ENCODE peak calls at places on chromosomes 11 and 22, in five cellular contexts. Z, F, U, Q and M are unnamed samples.

GRCh38 chr11:68142028-68142412 is 20.8 kb upstream of the CHKA start:
- DNase-seq in U (peak), Q (no peak), F (no peak), Z (no peak), M (no peak)

GRCh38 chr11:65316979-65317786 is 2.5 kb downstream of the CDC42EP2 start:
- DNase-seq in U (no peak), Z (no peak), Q (no peak), F (no peak), M (no peak)

GRCh38 chr22:43796567-43796966 is 15.5 kb downstream of the EFCAB6 start:
- DNase-seq in F (peak), Z (peak), Q (no peak), U (no peak), M (no peak)

GRCh38 chr11:68542617-68543016 is 82.1 kb downstream of the PPP6R3 start:
- DNase-seq in F (no peak), U (no peak), Z (no peak), Q (no peak), M (no peak)

GRCh38 chr11:65653229-65654225 is 9.2 kb downstream of the RELA start:
- DNase-seq in F (no peak), Z (no peak), U (no peak), Q (no peak), M (no peak)

GRCh38 chr11:61793084-61793828 is 545 bp downstream of the FEN1 start:
- DNase-seq in Q (no peak), U (no peak), F (no peak), Z (no peak), M (no peak)

GRCh38 chr22:43736651-43737050 is 75.5 kb downstream of the EFCAB6 start:
- DNase-seq in Z (no peak), Q (no peak), U (no peak), F (no peak), M (no peak)

GRCh38 chr11:13277719-13278619 is at the start of gene BMAL1:
- DNase-seq in F (no peak), Z (peak), Q (peak), U (peak), M (no peak)

GRCh38 chr11:95138448-95138847 is 48.8 kb downstream of the ENDOD1 start:
- DNase-seq in Q (no peak), Z (no peak), U (no peak), F (peak), M (no peak)

GRCh38 chr11:96144553-96144952 is 198.4 kb downstream of the MAML2 start:
- DNase-seq in Z (no peak), Q (no peak), U (no peak), F (no peak), M (no peak)

GRCh38 chr11:85941380-85941973 is 86.3 kb downstream of the CCDC83 start:
- DNase-seq in Z (peak), Q (no peak), F (peak), U (no peak), M (no peak)

GRCh38 chr11:93133710-93134109 is 64.1 kb downstream of the SLC36A4 start:
- DNase-seq in Q (no peak), Z (no peak), U (no peak), F (no peak), M (no peak)

GRCh38 chr11:126654886-126655806 is 299.7 kb downstream of the ST3GAL4 start:
- DNase-seq in F (no peak), Q (no peak), Z (no peak), U (no peak), M (no peak)

GRCh38 chr22:19641254-19641982 is 72.9 kb upstream of the SEPTIN5 start:
- DNase-seq in Z (no peak), U (no peak), Q (no peak), F (peak), M (no peak)

GRCh38 chr22:22078329-22078728 is 95.7 kb upstream of the TOP3B start:
- DNase-seq in U (no peak), F (no peak), Z (no peak), Q (no peak), M (no peak)

GRCh38 chr11:13891911-13892310 is 70.6 kb upstream of the SPON1 start:
- DNase-seq in Z (no peak), F (no peak), U (no peak), Q (no peak), M (no peak)

GRCh38 chr11:45850446-45850845 is 3.2 kb downstream of the CRY2 start:
- DNase-seq in Q (no peak), Z (no peak), F (no peak), U (no peak), M (no peak)

GRCh38 chr11:12540913-12541587 is 133.2 kb upstream of the TEAD1 start:
- DNase-seq in U (no peak), Q (no peak), F (no peak), Z (no peak), M (no peak)

GRCh38 chr22:21074092-21074715 is 28.5 kb downstream of the LRRC74B start:
- DNase-seq in Q (no peak), F (no peak), Z (no peak), U (no peak), M (no peak)

GRCh38 chr22:39493759-39494158 is 8.3 kb upstream of the MIEF1 start:
- DNase-seq in Z (no peak), Q (no peak), F (no peak), U (no peak), M (no peak)

GRCh38 chr22:24772493-24773220 is 1.9 kb downstream of the PIWIL3 start:
- DNase-seq in F (peak), Z (no peak), Q (no peak), U (no peak), M (no peak)

GRCh38 chr11:61955416-61956135 is 5.4 kb downstream of the BEST1 start:
- DNase-seq in U (no peak), Z (no peak), Q (no peak), F (peak), M (no peak)

GRCh38 chr11:13955971-13956421 is 6.5 kb upstream of the SPON1 start:
- DNase-seq in F (peak), Z (peak), U (no peak), Q (no peak), M (no peak)

GRCh38 chr11:71545405-71545966 is 2.7 kb upstream of the KRTAP5-9 start:
- DNase-seq in F (no peak), Q (no peak), Z (no peak), U (no peak), M (no peak)

GRCh38 chr22:19540394-19540793 is 16.2 kb upstream of the CLDN5 start:
- DNase-seq in U (no peak), Q (no peak), Z (no peak), F (no peak), M (no peak)

GRCh38 chr22:24186892-24187670 is 5.8 kb downstream of the SUSD2 start:
- DNase-seq in Q (no peak), U (no peak), Z (no peak), F (no peak), M (no peak)

GRCh38 chr22:24592846-24593809 is at the start of gene LRRC75B:
- DNase-seq in F (peak), Q (no peak), Z (peak), U (no peak), M (no peak)

GRCh38 chr11:6911378-6911777 is 9.4 kb upstream of the OR2D3 start:
- DNase-seq in F (no peak), Z (no peak), U (no peak), Q (no peak), M (no peak)

GRCh38 chr22:44743804-44744211 is 8.6 kb upstream of the ARHGAP8 start:
- DNase-seq in F (no peak), Z (no peak), Q (no peak), U (no peak), M (no peak)